ENCODE peak calls at places on chromosomes 12 and 14, in eight cellular contexts. One of them, this sample, is unnamed.

GRCh38 chr12:59149995-59150642 is 229.8 kb upstream of the LRIG3 start:
- DNase-seq in A549: peak
- DNase-seq in heart right ventricle: peak
- DNase-seq in heart left ventricle: no peak
- DNase-seq in fibroblast of pulmonary artery: peak
- DNase-seq in endothelial cell: peak
- DNase-seq in B cell: peak
- DNase-seq in transverse colon: no peak
- DNase-seq in this sample: peak

GRCh38 chr14:64760146-64760755 is 56.0 kb downstream of the PLEKHG3 start:
- DNase-seq in A549: peak
- DNase-seq in heart right ventricle: peak
- DNase-seq in heart left ventricle: no peak
- DNase-seq in fibroblast of pulmonary artery: peak
- DNase-seq in endothelial cell: peak
- DNase-seq in B cell: peak
- DNase-seq in transverse colon: peak
- DNase-seq in this sample: peak

GRCh38 chr12:52004042-52004648 is 2.6 kb upstream of the TAMALIN start:
- DNase-seq in A549: peak
- DNase-seq in heart right ventricle: peak
- DNase-seq in heart left ventricle: peak
- DNase-seq in fibroblast of pulmonary artery: peak
- DNase-seq in endothelial cell: peak
- DNase-seq in B cell: peak
- DNase-seq in transverse colon: peak
- DNase-seq in this sample: peak

GRCh38 chr12:47249082-47249481 is 169.3 kb upstream of the AMIGO2 start:
- DNase-seq in A549: no peak
- DNase-seq in heart right ventricle: no peak
- DNase-seq in heart left ventricle: no peak
- DNase-seq in fibroblast of pulmonary artery: no peak
- DNase-seq in endothelial cell: no peak
- DNase-seq in B cell: no peak
- DNase-seq in transverse colon: no peak
- DNase-seq in this sample: no peak

GRCh38 chr12:3418609-3419469 is 72.2 kb upstream of the PRMT8 start:
- DNase-seq in A549: no peak
- DNase-seq in heart right ventricle: no peak
- DNase-seq in heart left ventricle: no peak
- DNase-seq in fibroblast of pulmonary artery: no peak
- DNase-seq in endothelial cell: no peak
- DNase-seq in B cell: no peak
- DNase-seq in transverse colon: peak
- DNase-seq in this sample: no peak

GRCh38 chr12:110253176-110253575 is 27.9 kb upstream of the ATP2A2 start:
- DNase-seq in A549: no peak
- DNase-seq in heart right ventricle: peak
- DNase-seq in heart left ventricle: peak
- DNase-seq in fibroblast of pulmonary artery: peak
- DNase-seq in endothelial cell: no peak
- DNase-seq in B cell: no peak
- DNase-seq in transverse colon: peak
- DNase-seq in this sample: no peak

GRCh38 chr14:20750194-20750593 is 4.5 kb downstream of the EDDM3A start:
- DNase-seq in A549: no peak
- DNase-seq in heart right ventricle: no peak
- DNase-seq in heart left ventricle: no peak
- DNase-seq in fibroblast of pulmonary artery: no peak
- DNase-seq in endothelial cell: no peak
- DNase-seq in B cell: no peak
- DNase-seq in transverse colon: no peak
- DNase-seq in this sample: no peak

GRCh38 chr12:15364221-15365170 is 42.2 kb downstream of the PTPRO start:
- DNase-seq in A549: no peak
- DNase-seq in heart right ventricle: no peak
- DNase-seq in heart left ventricle: no peak
- DNase-seq in fibroblast of pulmonary artery: peak
- DNase-seq in endothelial cell: no peak
- DNase-seq in B cell: no peak
- DNase-seq in transverse colon: no peak
- DNase-seq in this sample: peak

GRCh38 chr12:49414364-49414763 is 47.1 kb downstream of the SPATS2 start:
- DNase-seq in A549: no peak
- DNase-seq in heart right ventricle: no peak
- DNase-seq in heart left ventricle: no peak
- DNase-seq in fibroblast of pulmonary artery: no peak
- DNase-seq in endothelial cell: no peak
- DNase-seq in B cell: no peak
- DNase-seq in transverse colon: no peak
- DNase-seq in this sample: no peak

GRCh38 chr12:122948605-122949004 is 17.7 kb downstream of the ABCB9 start:
- DNase-seq in A549: no peak
- DNase-seq in heart right ventricle: no peak
- DNase-seq in heart left ventricle: no peak
- DNase-seq in fibroblast of pulmonary artery: no peak
- DNase-seq in endothelial cell: no peak
- DNase-seq in B cell: no peak
- DNase-seq in transverse colon: no peak
- DNase-seq in this sample: no peak

GRCh38 chr12:114733919-114734318 is 49.9 kb upstream of the TBX3 start:
- DNase-seq in A549: no peak
- DNase-seq in heart right ventricle: no peak
- DNase-seq in heart left ventricle: no peak
- DNase-seq in fibroblast of pulmonary artery: no peak
- DNase-seq in endothelial cell: no peak
- DNase-seq in B cell: no peak
- DNase-seq in transverse colon: peak
- DNase-seq in this sample: no peak

GRCh38 chr12:69779928-69780327 is 41.3 kb downstream of the RAB3IP start:
- DNase-seq in A549: peak
- DNase-seq in heart right ventricle: no peak
- DNase-seq in heart left ventricle: no peak
- DNase-seq in fibroblast of pulmonary artery: peak
- DNase-seq in endothelial cell: peak
- DNase-seq in B cell: no peak
- DNase-seq in transverse colon: no peak
- DNase-seq in this sample: peak

GRCh38 chr12:121314441-121314840 is 17.9 kb upstream of the CAMKK2 start:
- DNase-seq in A549: no peak
- DNase-seq in heart right ventricle: no peak
- DNase-seq in heart left ventricle: no peak
- DNase-seq in fibroblast of pulmonary artery: no peak
- DNase-seq in endothelial cell: no peak
- DNase-seq in B cell: no peak
- DNase-seq in transverse colon: no peak
- DNase-seq in this sample: no peak

GRCh38 chr12:6962285-6963015 is 8.0 kb downstream of the PHB2 start:
- DNase-seq in A549: no peak
- DNase-seq in heart right ventricle: no peak
- DNase-seq in heart left ventricle: peak
- DNase-seq in fibroblast of pulmonary artery: no peak
- DNase-seq in endothelial cell: no peak
- DNase-seq in B cell: no peak
- DNase-seq in transverse colon: peak
- DNase-seq in this sample: peak

GRCh38 chr12:43453761-43454160 is 98.2 kb downstream of the ADAMTS20 start:
- DNase-seq in A549: no peak
- DNase-seq in heart right ventricle: no peak
- DNase-seq in heart left ventricle: no peak
- DNase-seq in fibroblast of pulmonary artery: no peak
- DNase-seq in endothelial cell: no peak
- DNase-seq in B cell: no peak
- DNase-seq in transverse colon: no peak
- DNase-seq in this sample: no peak

GRCh38 chr12:90407841-90408240 is 547.1 kb downstream of the CCER1 start:
- DNase-seq in A549: no peak
- DNase-seq in heart right ventricle: no peak
- DNase-seq in heart left ventricle: no peak
- DNase-seq in fibroblast of pulmonary artery: peak
- DNase-seq in endothelial cell: no peak
- DNase-seq in B cell: no peak
- DNase-seq in transverse colon: no peak
- DNase-seq in this sample: no peak
- TF ChIP-seq CTCF in A549: no peak
- TF ChIP-seq CTCF in heart right ventricle: no peak
- TF ChIP-seq CTCF in heart left ventricle: no peak
- TF ChIP-seq CTCF in fibroblast of pulmonary artery: peak
- TF ChIP-seq CTCF in endothelial cell: no peak
- TF ChIP-seq CTCF in B cell: no peak
- TF ChIP-seq CTCF in transverse colon: no peak
- TF ChIP-seq CTCF in this sample: no peak

GRCh38 chr12:96828169-96828789 is 78.8 kb upstream of the NEDD1 start:
- DNase-seq in A549: no peak
- DNase-seq in heart right ventricle: no peak
- DNase-seq in heart left ventricle: no peak
- DNase-seq in fibroblast of pulmonary artery: no peak
- DNase-seq in endothelial cell: no peak
- DNase-seq in B cell: no peak
- DNase-seq in transverse colon: no peak
- DNase-seq in this sample: no peak
- TF ChIP-seq CTCF in A549: no peak
- TF ChIP-seq CTCF in heart right ventricle: no peak
- TF ChIP-seq CTCF in heart left ventricle: no peak
- TF ChIP-seq CTCF in fibroblast of pulmonary artery: no peak
- TF ChIP-seq CTCF in endothelial cell: no peak
- TF ChIP-seq CTCF in B cell: no peak
- TF ChIP-seq CTCF in transverse colon: no peak
- TF ChIP-seq CTCF in this sample: no peak

GRCh38 chr14:31377433-31377832 is 42.9 kb downstream of the HEATR5A start:
- DNase-seq in A549: no peak
- DNase-seq in heart right ventricle: no peak
- DNase-seq in heart left ventricle: no peak
- DNase-seq in fibroblast of pulmonary artery: no peak
- DNase-seq in endothelial cell: no peak
- DNase-seq in B cell: no peak
- DNase-seq in transverse colon: no peak
- DNase-seq in this sample: no peak
- TF ChIP-seq CTCF in A549: no peak
- TF ChIP-seq CTCF in heart right ventricle: no peak
- TF ChIP-seq CTCF in heart left ventricle: no peak
- TF ChIP-seq CTCF in fibroblast of pulmonary artery: no peak
- TF ChIP-seq CTCF in endothelial cell: no peak
- TF ChIP-seq CTCF in B cell: no peak
- TF ChIP-seq CTCF in transverse colon: no peak
- TF ChIP-seq CTCF in this sample: no peak

GRCh38 chr12:20628388-20628787 is 66.7 kb upstream of the SLCO1C1 start:
- DNase-seq in A549: no peak
- DNase-seq in heart right ventricle: no peak
- DNase-seq in heart left ventricle: no peak
- DNase-seq in fibroblast of pulmonary artery: no peak
- DNase-seq in endothelial cell: no peak
- DNase-seq in B cell: no peak
- DNase-seq in transverse colon: no peak
- DNase-seq in this sample: no peak

GRCh38 chr12:20627001-20627588 is 68.0 kb upstream of the SLCO1C1 start:
- DNase-seq in A549: no peak
- DNase-seq in heart right ventricle: no peak
- DNase-seq in heart left ventricle: no peak
- DNase-seq in fibroblast of pulmonary artery: no peak
- DNase-seq in endothelial cell: no peak
- DNase-seq in B cell: no peak
- DNase-seq in transverse colon: peak
- DNase-seq in this sample: no peak

GRCh38 chr12:20625531-20625930 is 69.6 kb upstream of the SLCO1C1 start:
- DNase-seq in A549: no peak
- DNase-seq in heart right ventricle: no peak
- DNase-seq in heart left ventricle: no peak
- DNase-seq in fibroblast of pulmonary artery: no peak
- DNase-seq in endothelial cell: no peak
- DNase-seq in B cell: no peak
- DNase-seq in transverse colon: no peak
- DNase-seq in this sample: no peak

GRCh38 chr12:20628999-20629398 is 66.1 kb upstream of the SLCO1C1 start:
- DNase-seq in A549: no peak
- DNase-seq in heart right ventricle: no peak
- DNase-seq in heart left ventricle: no peak
- DNase-seq in fibroblast of pulmonary artery: no peak
- DNase-seq in endothelial cell: no peak
- DNase-seq in B cell: no peak
- DNase-seq in transverse colon: no peak
- DNase-seq in this sample: no peak

GRCh38 chr12:20624718-20625117 is 70.4 kb upstream of the SLCO1C1 start:
- DNase-seq in A549: no peak
- DNase-seq in heart right ventricle: no peak
- DNase-seq in heart left ventricle: no peak
- DNase-seq in fibroblast of pulmonary artery: peak
- DNase-seq in endothelial cell: peak
- DNase-seq in B cell: no peak
- DNase-seq in transverse colon: no peak
- DNase-seq in this sample: peak
- TF ChIP-seq CTCF in A549: peak
- TF ChIP-seq CTCF in heart right ventricle: peak
- TF ChIP-seq CTCF in heart left ventricle: peak
- TF ChIP-seq CTCF in fibroblast of pulmonary artery: peak
- TF ChIP-seq CTCF in endothelial cell: peak
- TF ChIP-seq CTCF in B cell: no peak
- TF ChIP-seq CTCF in transverse colon: no peak
- TF ChIP-seq CTCF in this sample: no peak

DNA sequence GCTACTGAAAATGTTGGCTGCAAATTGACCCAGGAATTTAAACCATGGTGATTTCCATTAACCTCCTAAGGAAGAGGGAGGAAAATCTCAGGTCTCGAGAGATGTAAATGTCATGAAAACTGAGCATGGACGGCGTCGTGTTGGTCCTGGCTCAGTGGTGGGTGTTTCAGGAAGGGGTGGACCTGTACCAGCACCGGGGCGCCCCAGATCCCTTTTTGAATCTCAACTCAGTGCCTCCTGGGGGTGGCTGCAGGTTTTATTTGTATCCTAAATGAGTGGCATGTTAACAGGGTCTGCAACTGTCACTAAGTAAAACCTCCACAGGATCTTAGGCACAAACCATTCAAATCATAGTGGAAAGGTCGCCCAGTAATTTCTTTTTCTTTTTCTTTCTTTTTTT is 101.3 kb downstream of the ASCL4 start:
- DNase-seq in A549: no peak
- DNase-seq in heart right ventricle: no peak
- DNase-seq in heart left ventricle: no peak
- DNase-seq in fibroblast of pulmonary artery: no peak
- DNase-seq in endothelial cell: no peak
- DNase-seq in B cell: no peak
- DNase-seq in transverse colon: no peak
- DNase-seq in this sample: no peak
- TF ChIP-seq CTCF in A549: no peak
- TF ChIP-seq CTCF in heart right ventricle: no peak
- TF ChIP-seq CTCF in heart left ventricle: no peak
- TF ChIP-seq CTCF in fibroblast of pulmonary artery: no peak
- TF ChIP-seq CTCF in endothelial cell: no peak
- TF ChIP-seq CTCF in B cell: no peak
- TF ChIP-seq CTCF in transverse colon: no peak
- TF ChIP-seq CTCF in this sample: no peak

This sample was measured in Calu3.